ENCODE peak calls at places on chromosomes 6 and 20, in four cellular contexts. C is iPS DF 6.9, T is choroid plexus epithelial cell, X is iris pigment epithelial cell. J is an unnamed sample.

GRCh38 chr6:153129873-153130514 is 1.1 kb downstream of the RGS17 start:
- DNase-seq in C (no peak), T (no peak), X (peak; percentile 31), J (peak; percentile 25)

GRCh38 chr6:29763491-29764289 is 40.5 kb downstream of the HLA-F start:
- DNase-seq in C (no peak), T (peak; percentile 74), X (peak; percentile 84), J (peak; percentile 94)

GRCh38 chr6:3697609-3698008 is 53.9 kb downstream of the PXDC1 start:
- DNase-seq in C (no peak), T (peak; percentile 97), X (peak; percentile 95), J (peak; percentile 28)

GRCh38 chr20:62694106-62694505 is 14.5 kb upstream of the NTSR1 start:
- DNase-seq in C (no peak), T (no peak), X (no peak), J (no peak)

GRCh38 chr6:150207931-150208570 is 65.2 kb downstream of the PPP1R14C start:
- DNase-seq in C (no peak), T (no peak), X (no peak), J (peak; percentile 48)

GRCh38 chr6:81054011-81054410 is 698.5 kb downstream of the TENT5A start:
- DNase-seq in C (no peak), T (no peak), X (no peak), J (no peak)

GRCh38 chr20:38298768-38299288 is 5.1 kb upstream of the BPI start:
- DNase-seq in C (no peak), T (peak; percentile 85), X (peak; percentile 76), J (peak; percentile 72)

GRCh38 chr20:25471020-25471419 is 63.5 kb downstream of the GINS1 start:
- DNase-seq in C (no peak), T (no peak), X (no peak), J (no peak)

GRCh38 chr6:37540390-37540789 is 40.7 kb upstream of the CCDC167 start:
- DNase-seq in C (no peak), T (no peak), X (no peak), J (no peak)

GRCh38 chr20:62732766-62733165 is 24.1 kb downstream of the NTSR1 start:
- DNase-seq in C (no peak), T (no peak), X (no peak), J (no peak)

GRCh38 chr20:34037767-34038166 is 44.1 kb downstream of the RALY start:
- DNase-seq in C (no peak), T (peak; percentile 14), X (no peak), J (no peak)

GRCh38 chr20:46995561-46996142 is 101.0 kb downstream of the EYA2 start:
- DNase-seq in C (no peak), T (no peak), X (no peak), J (no peak)

J was measured in epithelial cell of esophagus.